ENCODE peak calls at places on chromosomes 12 and 14, in four cellular contexts. A is lower lobe of right lung, R is NCI-H1105 treated with DMSO at 0.1 percent for 48 hours, G is EH. N is an unnamed sample.

GRCh38 chr12:70248916-70249315 is 5.7 kb downstream of the CNOT2 start:
- DNase-seq in A (no peak), R (no peak), G (no peak), N (no peak)

GRCh38 chr12:6662602-6662905 is 365 bp downstream of the ING4 start:
- DNase-seq in A (no peak), R (no peak), G (no peak), N (no peak)

GRCh38 chr12:101925935-101926334 is 48.6 kb downstream of the DRAM1 start:
- DNase-seq in A (peak; percentile 72), R (no peak), G (no peak), N (no peak)

GRCh38 chr12:21828779-21829178 is 54.3 kb upstream of the KCNJ8 start:
- DNase-seq in A (no peak), R (no peak), G (peak; percentile 83), N (no peak)

GRCh38 chr12:84594157-84594556 is 318.4 kb downstream of the SLC6A15 start:
- DNase-seq in A (no peak), R (no peak), G (no peak), N (no peak)

GRCh38 chr14:23589606-23590005 is 11.0 kb upstream of the JPH4 start:
- DNase-seq in A (no peak), R (no peak), G (no peak), N (no peak)

GRCh38 chr14:32654106-32654505 is 284.6 kb upstream of the NPAS3 start:
- DNase-seq in A (no peak), R (no peak), G (peak; percentile 35), N (no peak)

GRCh38 chr14:34403646-34404045 is 58.4 kb downstream of the SPTSSA start:
- DNase-seq in A (no peak), R (no peak), G (no peak), N (no peak)

GRCh38 chr12:89212339-89212771 is 139.9 kb downstream of the DUSP6 start:
- DNase-seq in A (peak; percentile 58), R (no peak), G (no peak), N (no peak)

GRCh38 chr12:114851981-114852380 is 168.0 kb upstream of the TBX3 start:
- DNase-seq in A (no peak), R (no peak), G (no peak), N (no peak)

GRCh38 chr12:12214635-12215131 is 52.2 kb downstream of the LRP6 start:
- DNase-seq in A (no peak), R (no peak), G (peak; percentile 70), N (no peak)

GRCh38 chr12:11663128-11663527 is 13.7 kb downstream of the ETV6 start:
- DNase-seq in A (no peak), R (no peak), G (no peak), N (no peak)

GRCh38 chr14:105472496-105472991 is 2.1 kb upstream of the CRIP2 start:
- DNase-seq in A (peak; percentile 66), R (no peak), G (no peak), N (no peak)

GRCh38 chr12:113005759-113006158 is 27.4 kb downstream of the OAS2 start:
- DNase-seq in A (no peak), R (no peak), G (no peak), N (no peak)

GRCh38 chr12:128609861-128610260 is 213.9 kb downstream of the SLC15A4 start:
- DNase-seq in A (no peak), R (no peak), G (no peak), N (no peak)

GRCh38 chr12:25784669-25785068 is 173.8 kb upstream of the RASSF8 start:
- DNase-seq in A (no peak), R (no peak), G (no peak), N (no peak)

GRCh38 chr12:130714591-130715149 is 1.4 kb downstream of the RIMBP2 start:
- DNase-seq in A (no peak), R (no peak), G (no peak), N (no peak)

GRCh38 chr12:120941846-120942405 is 36.4 kb upstream of the HNF1A start:
- DNase-seq in A (no peak), R (no peak), G (no peak), N (no peak)

GRCh38 chr12:94790822-94791221 is 140.5 kb upstream of the TMCC3 start:
- DNase-seq in A (no peak), R (no peak), G (no peak), N (no peak)

GRCh38 chr12:75641031-75641780 is 129.8 kb upstream of the KRR1 start:
- DNase-seq in A (no peak), R (no peak), G (peak; percentile 69), N (no peak)

GRCh38 chr14:90061849-90062794 is at the start of gene KCNK13:
- DNase-seq in A (peak; percentile 58), R (peak; percentile 91), G (no peak), N (peak; percentile 62)

GRCh38 chr14:104603623-104604401 is 760 bp downstream of the TMEM179 start:
- DNase-seq in A (peak; percentile 28), R (peak; percentile 36), G (no peak), N (no peak)